ENCODE peak calls at places on chromosomes 13 and 19, in four cellular contexts. One of them, this sample, is unnamed.

GRCh38 chr19:10818306-10819123 is 17.5 kb downstream of the TMED1 start:
- DNase-seq in anterior cingulate cortex: no peak
- DNase-seq in activated T-cell treated with anti-CD3 and anti-CD28 coated beads for 4 hours: no peak
- DNase-seq in lower leg skin: no peak
- DNase-seq in this sample: no peak

GRCh38 chr19:4911314-4911713 is 2.0 kb downstream of the UHRF1 start:
- DNase-seq in anterior cingulate cortex: no peak
- DNase-seq in activated T-cell treated with anti-CD3 and anti-CD28 coated beads for 4 hours: no peak
- DNase-seq in lower leg skin: no peak
- DNase-seq in this sample: no peak

GRCh38 chr19:49133621-49134454 is 14.5 kb downstream of the PPFIA3 start:
- DNase-seq in anterior cingulate cortex: no peak
- DNase-seq in activated T-cell treated with anti-CD3 and anti-CD28 coated beads for 4 hours: no peak
- DNase-seq in lower leg skin: no peak
- DNase-seq in this sample: no peak

GRCh38 chr19:15926484-15926883 is 7.8 kb downstream of the CYP4F11 start:
- DNase-seq in anterior cingulate cortex: no peak
- DNase-seq in activated T-cell treated with anti-CD3 and anti-CD28 coated beads for 4 hours: no peak
- DNase-seq in lower leg skin: no peak
- DNase-seq in this sample: no peak

GRCh38 chr19:51959791-51960190 is 26.8 kb downstream of the ZNF350 start:
- DNase-seq in anterior cingulate cortex: no peak
- DNase-seq in activated T-cell treated with anti-CD3 and anti-CD28 coated beads for 4 hours: no peak
- DNase-seq in lower leg skin: no peak
- DNase-seq in this sample: no peak

GRCh38 chr13:106100261-106100919 is 435.1 kb downstream of the EFNB2 start:
- DNase-seq in anterior cingulate cortex: no peak
- DNase-seq in activated T-cell treated with anti-CD3 and anti-CD28 coated beads for 4 hours: no peak
- DNase-seq in lower leg skin: no peak
- DNase-seq in this sample: no peak

GRCh38 chr13:41426047-41426446 is 31.3 kb upstream of the RGCC start:
- DNase-seq in anterior cingulate cortex: no peak
- DNase-seq in activated T-cell treated with anti-CD3 and anti-CD28 coated beads for 4 hours: no peak
- DNase-seq in lower leg skin: no peak
- DNase-seq in this sample: no peak

GRCh38 chr13:78657699-78658629 is 991 bp downstream of the OBI1 start:
- DNase-seq in anterior cingulate cortex: no peak
- DNase-seq in activated T-cell treated with anti-CD3 and anti-CD28 coated beads for 4 hours: no peak
- DNase-seq in lower leg skin: no peak
- DNase-seq in this sample: no peak

GRCh38 chr13:73162912-73163911 is 104.4 kb downstream of the KLF5 start:
- DNase-seq in anterior cingulate cortex: no peak
- DNase-seq in activated T-cell treated with anti-CD3 and anti-CD28 coated beads for 4 hours: no peak
- DNase-seq in lower leg skin: no peak
- DNase-seq in this sample: no peak

This sample was measured in hypothalamus.